ENCODE peak calls at places on chromosomes 5 and 9, in four cellular contexts. One of them, this sample, is unnamed.
A peak's percentile ranks its signal among the peaks of the same experiment; 100 is the strongest.

GRCh38 chr5:122120493-122120892 is 8.9 kb upstream of the ZNF474 start:
- DNase-seq in breast epithelium: no peak
- DNase-seq in kidney: no peak
- DNase-seq in spleen: no peak
- DNase-seq in this sample: no peak

GRCh38 chr5:73938938-73939320 is 312.9 kb downstream of the ARHGEF28 start:
- DNase-seq in spleen: no peak
- DNase-seq in breast epithelium: no peak
- DNase-seq in kidney: no peak
- DNase-seq in this sample: no peak

GRCh38 chr5:115588640-115589039 is 13.6 kb downstream of the TICAM2 start:
- DNase-seq in breast epithelium: no peak
- DNase-seq in spleen: no peak
- DNase-seq in kidney: no peak
- DNase-seq in this sample: no peak

GRCh38 chr9:127977877-127978647 is 2.7 kb downstream of the EEIG1 start:
- DNase-seq in spleen: no peak
- DNase-seq in breast epithelium: no peak
- DNase-seq in kidney: peak; percentile 83
- DNase-seq in this sample: peak; percentile 70

GRCh38 chr5:159560073-159560472 is 229.8 kb upstream of the IL12B start:
- DNase-seq in kidney: no peak
- DNase-seq in breast epithelium: no peak
- DNase-seq in spleen: no peak
- DNase-seq in this sample: no peak

GRCh38 chr5:38518341-38518740 is 38.1 kb downstream of the LIFR start:
- DNase-seq in kidney: no peak
- DNase-seq in spleen: no peak
- DNase-seq in breast epithelium: no peak
- DNase-seq in this sample: no peak

GRCh38 chr5:171660438-171660837 is 125.2 kb upstream of the SMIM23 start:
- DNase-seq in breast epithelium: no peak
- DNase-seq in kidney: no peak
- DNase-seq in spleen: no peak
- DNase-seq in this sample: no peak

GRCh38 chr5:98631311-98632054 is 142.0 kb upstream of the RGMB start:
- DNase-seq in breast epithelium: no peak
- DNase-seq in spleen: no peak
- DNase-seq in kidney: no peak
- DNase-seq in this sample: no peak

GRCh38 chr5:139708434-139708849 is 60.3 kb downstream of the CXXC5 start:
- DNase-seq in breast epithelium: no peak
- DNase-seq in spleen: no peak
- DNase-seq in kidney: no peak
- DNase-seq in this sample: no peak

GRCh38 chr9:136046555-136046921 is 48.6 kb downstream of the NACC2 start:
- DNase-seq in breast epithelium: no peak
- DNase-seq in kidney: no peak
- DNase-seq in spleen: no peak
- DNase-seq in this sample: no peak

GRCh38 chr5:83701886-83702285 is 18.8 kb downstream of the HAPLN1 start:
- DNase-seq in breast epithelium: no peak
- DNase-seq in kidney: no peak
- DNase-seq in spleen: no peak
- DNase-seq in this sample: no peak

GRCh38 chr5:174773371-174773770 is 49.0 kb downstream of the MSX2 start:
- DNase-seq in spleen: no peak
- DNase-seq in breast epithelium: no peak
- DNase-seq in kidney: no peak
- DNase-seq in this sample: no peak

GRCh38 chr5:53478411-53479044 is 1.9 kb upstream of the FST start:
- DNase-seq in breast epithelium: no peak
- DNase-seq in spleen: peak; percentile 72
- DNase-seq in kidney: peak; percentile 75
- DNase-seq in this sample: peak; percentile 22

GRCh38 chr9:128218518-128219389 is 15.6 kb downstream of the DNM1 start:
- DNase-seq in breast epithelium: peak; percentile 95
- DNase-seq in spleen: peak; percentile 96
- DNase-seq in kidney: peak; percentile 97
- DNase-seq in this sample: peak; percentile 92

GRCh38 chr5:62779010-62779422 is 200.4 kb downstream of the LRRC70 start:
- DNase-seq in spleen: no peak
- DNase-seq in kidney: no peak
- DNase-seq in breast epithelium: no peak
- DNase-seq in this sample: no peak

GRCh38 chr9:34577635-34578240 is 11.8 kb downstream of the CNTFR start:
- DNase-seq in kidney: no peak
- DNase-seq in spleen: no peak
- DNase-seq in breast epithelium: no peak
- DNase-seq in this sample: no peak

GRCh38 chr9:129596541-129597328 is 24.2 kb downstream of the C9orf50 start:
- DNase-seq in kidney: peak; percentile 95
- DNase-seq in breast epithelium: no peak
- DNase-seq in spleen: no peak
- DNase-seq in this sample: peak; percentile 75

GRCh38 chr9:127449332-127449966 is 1.8 kb downstream of the RPL12 start:
- DNase-seq in breast epithelium: no peak
- DNase-seq in kidney: peak; percentile 18
- DNase-seq in spleen: no peak
- DNase-seq in this sample: no peak

GRCh38 chr9:125476645-125477044 is 215.0 kb downstream of the GAPVD1 start:
- DNase-seq in breast epithelium: no peak
- DNase-seq in spleen: no peak
- DNase-seq in kidney: no peak
- DNase-seq in this sample: no peak

GRCh38 chr5:160230686-160231527 is 1.6 kb downstream of the FABP6 start:
- DNase-seq in breast epithelium: no peak
- DNase-seq in kidney: no peak
- DNase-seq in spleen: no peak
- DNase-seq in this sample: no peak

GRCh38 chr5:14008819-14009311 is 64.4 kb upstream of the DNAH5 start:
- DNase-seq in breast epithelium: no peak
- DNase-seq in spleen: no peak
- DNase-seq in kidney: peak; percentile 78
- DNase-seq in this sample: no peak

GRCh38 chr5:66151030-66151429 is 6.9 kb downstream of the SREK1 start:
- DNase-seq in spleen: no peak
- DNase-seq in breast epithelium: no peak
- DNase-seq in kidney: no peak
- DNase-seq in this sample: no peak

GRCh38 chr9:112945620-112946208 is 55.0 kb upstream of the SLC46A2 start:
- DNase-seq in kidney: no peak
- DNase-seq in breast epithelium: no peak
- DNase-seq in spleen: no peak
- DNase-seq in this sample: no peak

GRCh38 chr9:132185164-132186009 is 23.5 kb downstream of the NTNG2 start:
- DNase-seq in kidney: no peak
- DNase-seq in breast epithelium: no peak
- DNase-seq in spleen: no peak
- DNase-seq in this sample: no peak

GRCh38 chr9:20280330-20280729 is 342.0 kb downstream of the MLLT3 start:
- DNase-seq in breast epithelium: no peak
- DNase-seq in kidney: no peak
- DNase-seq in spleen: no peak
- DNase-seq in this sample: no peak

GRCh38 chr9:135596211-135596610 is 34.7 kb downstream of the PAEP start:
- DNase-seq in spleen: no peak
- DNase-seq in kidney: no peak
- DNase-seq in breast epithelium: no peak
- DNase-seq in this sample: no peak

GRCh38 chr5:39202594-39203290 is 16.6 kb downstream of the FYB1 start:
- DNase-seq in breast epithelium: no peak
- DNase-seq in kidney: no peak
- DNase-seq in spleen: no peak
- DNase-seq in this sample: no peak

GRCh38 chr9:90847971-90848370 is 46.4 kb downstream of the SYK start:
- DNase-seq in spleen: no peak
- DNase-seq in kidney: no peak
- DNase-seq in breast epithelium: no peak
- DNase-seq in this sample: no peak
- H3K36me3 ChIP-seq in spleen: no peaks in the 10 kb centered on the region
- H3K36me3 ChIP-seq in kidney: peaks cover 5% of the 10 kb centered on the region
- H3K36me3 ChIP-seq in breast epithelium: no peaks in the 10 kb centered on the region
- H3K36me3 ChIP-seq in this sample: no peaks in the 10 kb centered on the region

DNA sequence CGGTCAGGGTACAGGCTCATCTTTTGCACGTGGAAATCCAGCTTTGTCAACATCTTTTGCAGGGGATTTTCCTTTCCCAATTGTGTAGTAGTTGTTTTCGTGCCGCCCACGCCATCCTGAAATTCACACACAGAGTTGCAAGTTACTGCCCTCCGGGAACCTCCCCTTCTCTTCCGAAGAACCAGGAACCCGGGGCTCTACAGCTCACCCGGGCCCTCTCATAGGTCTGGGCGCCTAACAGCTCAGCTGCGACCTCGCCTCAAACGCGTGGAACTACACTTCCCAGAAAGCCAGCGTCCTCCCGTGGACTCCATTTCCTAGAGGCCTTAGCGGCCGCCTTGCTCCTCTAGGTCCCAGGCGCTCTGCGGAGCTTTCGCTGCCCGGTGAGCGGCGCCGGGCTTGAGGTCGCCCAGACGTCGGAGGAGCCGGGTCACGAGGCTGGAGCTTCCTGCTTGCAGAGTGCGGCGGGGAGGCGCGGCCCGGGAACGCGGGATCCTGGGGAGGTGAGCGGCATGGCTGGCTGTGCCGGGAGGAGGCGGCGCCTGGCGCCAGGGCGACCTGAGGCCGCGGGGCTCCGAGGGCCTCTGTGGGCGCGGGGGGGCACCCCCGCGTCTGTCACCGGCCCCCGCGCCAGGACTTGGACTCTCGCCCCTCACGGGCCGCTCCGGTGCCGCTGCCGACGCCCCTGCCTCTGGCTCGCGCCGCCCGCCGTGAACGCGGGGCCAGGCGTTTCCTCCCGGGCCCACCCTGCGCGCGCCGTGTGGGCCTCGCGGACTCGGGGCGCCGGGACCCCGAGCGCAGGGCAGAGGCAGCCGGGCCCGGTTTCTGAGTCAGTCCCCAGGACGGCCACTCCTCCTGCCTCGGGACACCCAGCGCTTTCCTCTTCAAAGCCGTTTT is at the start of gene ZNF354B:
- DNase-seq in breast epithelium: peak; percentile 82
- DNase-seq in spleen: peak; percentile 96
- DNase-seq in kidney: peak; percentile 96
- DNase-seq in this sample: peak; percentile 89
- TF ChIP-seq CTCF in breast epithelium: peak; percentile 11
- TF ChIP-seq CTCF in spleen: peak; percentile 45
- TF ChIP-seq CTCF in kidney: peak; percentile 32
- TF ChIP-seq CTCF in this sample: no peak

GRCh38 chr5:138188632-138189031 is 9.7 kb downstream of the KIF20A start:
- DNase-seq in breast epithelium: no peak
- DNase-seq in kidney: no peak
- DNase-seq in spleen: no peak
- DNase-seq in this sample: no peak
- H3K36me3 ChIP-seq in breast epithelium: peaks cover 16% of the 10 kb centered on the region
- H3K36me3 ChIP-seq in kidney: peaks cover 34% of the 10 kb centered on the region
- H3K36me3 ChIP-seq in spleen: peaks cover 3% of the 10 kb centered on the region
- H3K36me3 ChIP-seq in this sample: peaks cover 86% of the 10 kb centered on the region

DNA sequence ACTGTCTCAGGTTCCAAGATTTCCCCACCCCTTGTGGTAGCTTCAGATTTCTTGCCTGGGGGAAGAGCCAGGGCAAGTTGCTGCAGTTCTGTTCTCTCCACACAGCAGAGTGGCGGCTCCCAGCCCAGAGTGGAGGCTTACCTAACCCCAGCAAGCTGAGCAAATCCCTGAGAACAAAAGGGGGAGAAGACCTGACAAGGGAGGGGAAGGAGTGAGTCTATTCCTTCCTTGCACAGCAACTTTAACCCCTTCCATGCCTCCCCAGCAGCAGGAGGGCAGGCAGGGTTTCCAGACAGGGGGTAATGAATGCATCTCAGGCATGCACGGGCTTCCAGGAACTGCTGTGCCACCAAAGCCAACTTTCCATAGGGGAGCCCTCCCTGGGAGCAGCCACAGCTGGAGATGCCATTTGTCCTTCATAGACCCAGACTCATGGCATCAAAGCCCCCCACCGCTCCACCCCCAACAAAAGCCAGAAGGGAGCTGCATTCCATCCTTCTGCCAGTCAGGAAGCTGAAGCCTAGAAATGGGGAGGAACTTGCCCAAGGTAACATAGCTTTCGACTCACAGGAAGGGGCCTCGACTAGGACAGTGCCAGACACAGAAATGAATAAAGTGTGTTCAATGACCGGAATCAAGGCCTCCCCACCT is 28.8 kb upstream of the FAT2 start:
- DNase-seq in kidney: no peak
- DNase-seq in breast epithelium: no peak
- DNase-seq in spleen: no peak
- DNase-seq in this sample: no peak
- TF ChIP-seq CTCF in kidney: no peak
- TF ChIP-seq CTCF in breast epithelium: no peak
- TF ChIP-seq CTCF in spleen: no peak
- TF ChIP-seq CTCF in this sample: no peak

GRCh38 chr9:35681341-35682002 is 7.7 kb downstream of the CA9 start:
- DNase-seq in breast epithelium: no peak
- DNase-seq in kidney: peak; percentile 60
- DNase-seq in spleen: peak; percentile 47
- DNase-seq in this sample: no peak
- H3K36me3 ChIP-seq in breast epithelium: no peaks in the 10 kb centered on the region
- H3K36me3 ChIP-seq in kidney: peaks cover 2% of the 10 kb centered on the region
- H3K36me3 ChIP-seq in spleen: no peaks in the 10 kb centered on the region
- H3K36me3 ChIP-seq in this sample: peaks cover 41% of the 10 kb centered on the region

DNA sequence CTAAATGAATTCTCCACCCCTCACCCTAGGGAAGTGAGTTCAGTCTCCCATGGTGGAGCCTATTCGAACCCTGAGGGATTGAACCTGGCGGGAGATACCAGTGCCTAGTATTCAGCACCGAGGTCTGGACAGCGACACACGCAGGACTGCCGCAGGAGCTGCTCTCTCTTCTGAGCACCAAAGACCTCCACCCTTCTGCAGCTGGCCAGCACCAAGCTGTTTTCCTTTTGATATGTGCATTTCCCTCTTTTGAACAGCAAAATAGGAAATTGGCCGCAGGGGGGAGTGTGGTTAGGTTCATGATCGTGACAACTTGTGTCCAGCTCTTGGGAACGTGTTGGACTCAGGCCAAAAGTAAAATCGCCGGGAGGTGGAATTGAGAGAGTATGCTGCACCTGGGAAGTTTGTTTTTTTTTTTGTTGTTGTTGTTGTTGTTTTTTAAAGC is 1.2 kb upstream of the PCSK1 start:
- DNase-seq in breast epithelium: no peak
- DNase-seq in kidney: peak; percentile 85
- DNase-seq in spleen: no peak
- DNase-seq in this sample: peak; percentile 53
- TF ChIP-seq CTCF in breast epithelium: no peak
- TF ChIP-seq CTCF in kidney: no peak
- TF ChIP-seq CTCF in spleen: no peak
- TF ChIP-seq CTCF in this sample: no peak

DNA sequence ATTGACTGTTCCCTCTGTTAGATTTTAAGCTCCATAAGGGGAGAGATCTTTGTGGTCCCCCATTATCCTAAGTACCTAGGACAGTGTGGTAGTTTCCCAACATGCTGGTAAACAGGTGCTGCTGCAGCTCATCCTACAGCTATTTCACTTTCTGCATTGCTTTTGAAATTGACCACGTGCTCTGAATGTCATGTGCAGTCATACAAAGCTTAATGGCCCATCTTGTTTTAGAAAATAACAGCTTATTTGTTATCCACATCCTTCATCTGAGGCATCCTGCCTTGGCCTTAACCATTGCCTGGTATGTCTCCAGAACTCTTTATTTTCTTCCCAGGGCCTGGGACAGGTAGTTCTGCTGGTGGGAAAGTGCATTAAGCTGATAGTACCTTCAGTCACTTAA is 14.7 kb downstream of the PIK3R1 start:
- DNase-seq in kidney: no peak
- DNase-seq in spleen: no peak
- DNase-seq in breast epithelium: no peak
- DNase-seq in this sample: no peak
- H3K36me3 ChIP-seq in kidney: peaks cover 8% of the 10 kb centered on the region
- H3K36me3 ChIP-seq in spleen: peaks cover 6% of the 10 kb centered on the region
- H3K36me3 ChIP-seq in breast epithelium: peaks cover 4% of the 10 kb centered on the region
- H3K36me3 ChIP-seq in this sample: peaks cover 26% of the 10 kb centered on the region